ENCODE peak calls at places on chromosomes 16 and 17, in five cellular contexts. H is heart right ventricle, J is SW480, X is EH, U is AG08395. F is an unnamed sample.

GRCh38 chr16:54285414-54286066 is 1.0 kb downstream of the IRX3 start:
- DNase-seq in H (peak; percentile 27), J (peak; percentile 27), X (peak; percentile 60), U (peak; percentile 61), F (peak; percentile 86)

GRCh38 chr16:4772351-4772750 is 5.4 kb upstream of the ZNF500 start:
- DNase-seq in H (no peak), J (no peak), X (no peak), U (no peak), F (no peak)

GRCh38 chr17:68849673-68850260 is 105.4 kb downstream of the ABCA8 start:
- DNase-seq in H (no peak), J (no peak), X (no peak), U (no peak), F (no peak)

GRCh38 chr17:59842901-59843652 is 49.7 kb downstream of the TUBD1 start:
- DNase-seq in H (no peak), J (peak; percentile 93), X (peak; percentile 98), U (no peak), F (no peak)

GRCh38 chr17:65678534-65678933 is 117.1 kb upstream of the AXIN2 start:
- DNase-seq in H (no peak), J (no peak), X (peak; percentile 54), U (peak; percentile 20), F (no peak)

GRCh38 chr16:85913141-85913601 is 14.2 kb downstream of the IRF8 start:
- DNase-seq in H (no peak), J (no peak), X (no peak), U (no peak), F (no peak)

GRCh38 chr16:85445779-85446222 is 167.3 kb upstream of the GSE1 start:
- DNase-seq in H (no peak), J (no peak), X (no peak), U (no peak), F (no peak)

GRCh38 chr16:78490847-78491246 is 391.4 kb downstream of the WWOX start:
- DNase-seq in H (no peak), J (no peak), X (no peak), U (no peak), F (peak; percentile 26)

GRCh38 chr17:75568412-75569255 is 19.0 kb upstream of the MYO15B start:
- DNase-seq in H (no peak), J (no peak), X (no peak), U (no peak), F (no peak)

GRCh38 chr16:5633845-5634440 is 536.3 kb upstream of the EEF2KMT start:
- DNase-seq in H (no peak), J (peak; percentile 31), X (no peak), U (no peak), F (peak; percentile 12)

GRCh38 chr16:26012376-26012775 is 320.6 kb downstream of the HS3ST4 start:
- DNase-seq in H (no peak), J (no peak), X (no peak), U (no peak), F (no peak)

GRCh38 chr16:30375830-30376229 is 1.2 kb downstream of the MYL11 start:
- DNase-seq in H (no peak), J (no peak), X (no peak), U (no peak), F (no peak)

GRCh38 chr17:44083250-44083849 is 12.8 kb downstream of the G6PC3 start:
- DNase-seq in H (no peak), J (peak; percentile 74), X (no peak), U (no peak), F (no peak)

GRCh38 chr17:72719582-72720493 is 372.6 kb downstream of the SLC39A11 start:
- DNase-seq in H (no peak), J (no peak), X (no peak), U (no peak), F (peak; percentile 67)

GRCh38 chr17:72416905-72417304 is 296.1 kb downstream of the SOX9 start:
- DNase-seq in H (no peak), J (no peak), X (no peak), U (no peak), F (no peak)

GRCh38 chr16:12271006-12271405 is 294.5 kb downstream of the SNX29 start:
- DNase-seq in H (no peak), J (peak; percentile 11), X (peak; percentile 54), U (peak; percentile 55), F (no peak)

GRCh38 chr17:19281161-19281560 is 44.0 kb downstream of the EPN2 start:
- DNase-seq in H (no peak), J (no peak), X (no peak), U (peak; percentile 34), F (no peak)

GRCh38 chr17:27982688-27983087 is 59.8 kb upstream of the NLK start:
- DNase-seq in H (no peak), J (no peak), X (no peak), U (no peak), F (no peak)

GRCh38 chr17:7709031-7709430 is 4.0 kb downstream of the EFNB3 start:
- DNase-seq in H (no peak), J (no peak), X (no peak), U (no peak), F (no peak)

GRCh38 chr17:42456223-42457106 is 2.2 kb upstream of the ATP6V0A1 start:
- DNase-seq in H (no peak), J (peak; percentile 17), X (peak; percentile 81), U (peak; percentile 62), F (no peak)

GRCh38 chr16:19528666-19529065 is 4.9 kb downstream of the CCP110 start:
- DNase-seq in H (no peak), J (no peak), X (no peak), U (no peak), F (no peak)

GRCh38 chr16:11852092-11852809 is 909 bp upstream of the RSL1D1 start:
- DNase-seq in H (no peak), J (no peak), X (no peak), U (no peak), F (no peak)

GRCh38 chr16:84332975-84333684 is 35.2 kb upstream of the ATP2C2 start:
- DNase-seq in H (no peak), J (no peak), X (peak; percentile 22), U (no peak), F (no peak)

GRCh38 chr17:8995711-8996110 is 25.6 kb upstream of the NTN1 start:
- DNase-seq in H (no peak), J (no peak), X (no peak), U (no peak), F (no peak)

GRCh38 chr17:56676807-56677206 is 83.3 kb downstream of the NOG start:
- DNase-seq in H (no peak), J (peak; percentile 17), X (peak; percentile 55), U (peak; percentile 50), F (no peak)

GRCh38 chr16:27526169-27526568 is 23.5 kb downstream of the GTF3C1 start:
- DNase-seq in H (peak; percentile 80), J (no peak), X (no peak), U (no peak), F (no peak)

GRCh38 chr16:23532448-23532847 is 22.2 kb upstream of the GGA2 start:
- DNase-seq in H (no peak), J (no peak), X (no peak), U (no peak), F (no peak)

GRCh38 chr16:57591870-57592485 is 36.5 kb upstream of the ADGRG1 start:
- DNase-seq in H (no peak), J (no peak), X (no peak), U (no peak), F (no peak)

GRCh38 chr17:7023576-7024401 is 939 bp downstream of the BCL6B start:
- DNase-seq in H (peak; percentile 94), J (peak; percentile 65), X (peak; percentile 77), U (peak; percentile 83), F (no peak)

GRCh38 chr17:5097101-5097834 is 14.4 kb downstream of the ZNF232 start:
- DNase-seq in H (peak; percentile 82), J (no peak), X (no peak), U (no peak), F (no peak)

GRCh38 chr17:13421581-13421980 is 180.1 kb downstream of the HS3ST3A1 start:
- DNase-seq in H (no peak), J (no peak), X (peak; percentile 15), U (no peak), F (no peak)

GRCh38 chr17:48047113-48047740 is 932 bp upstream of the NFE2L1 start:
- DNase-seq in H (no peak), J (peak; percentile 50), X (peak; percentile 24), U (no peak), F (no peak)

GRCh38 chr16:88634141-88634993 is 4.0 kb upstream of the IL17C start:
- DNase-seq in H (peak; percentile 51), J (peak; percentile 86), X (peak; percentile 66), U (peak; percentile 70), F (no peak)

GRCh38 chr17:28940675-28941074 is 10.6 kb downstream of the PHF12 start:
- DNase-seq in H (no peak), J (no peak), X (no peak), U (no peak), F (no peak)

GRCh38 chr16:70689970-70690905 is 4.4 kb upstream of the MTSS2 start:
- DNase-seq in H (no peak), J (no peak), X (no peak), U (no peak), F (no peak)

GRCh38 chr17:61007980-61008379 is 330.3 kb downstream of the BCAS3 start:
- DNase-seq in H (peak; percentile 15), J (no peak), X (no peak), U (no peak), F (no peak)